ENCODE peak calls at places on chromosomes 16 and 17, in nine cellular contexts. R is left ventricle myocardium superior; A is K562; G is cardiac muscle cell; X is sciatic nerve; F is NCI-H2107; N is kidney epithelial cell; E is lower leg skin; B is activated T-cell treated with anti-CD3 and anti-CD28 coated beads, Interleukin-2, amount 50 U/mL, for 72 hours. I is an unnamed sample.

GRCh38 chr17:82160081-82160480 is 52.6 kb downstream of the CCDC57 start:
- DNase-seq in R (no peak), A (no peak), G (no peak), X (no peak), F (no peak), N (peak; percentile 23), E (no peak), B (no peak), I (no peak)

GRCh38 chr17:73335591-73336503 is 24.0 kb upstream of the CDC42EP4 start:
- DNase-seq in R (no peak), A (no peak), G (no peak), X (peak; percentile 53), F (no peak), N (no peak), E (no peak), B (no peak), I (no peak)

GRCh38 chr17:16944334-16945140 is 27.4 kb downstream of the TNFRSF13B start:
- DNase-seq in R (no peak), A (no peak), G (no peak), X (no peak), F (no peak), N (no peak), E (no peak), B (no peak), I (no peak)

GRCh38 chr17:45371414-45372324 is 54.8 kb upstream of the MAP3K14 start:
- DNase-seq in R (peak; percentile 91), A (no peak), G (peak; percentile 99), X (peak; percentile 87), F (peak; percentile 15), N (peak; percentile 83), E (peak; percentile 75), B (peak; percentile 79), I (peak; percentile 96)

GRCh38 chr17:44348234-44348987 is 3.3 kb downstream of the GRN start:
- DNase-seq in R (no peak), A (no peak), G (no peak), X (no peak), F (no peak), N (no peak), E (peak; percentile 51), B (no peak), I (peak; percentile 73)

GRCh38 chr16:21092951-21093350 is 57.7 kb downstream of the DNAH3 start:
- DNase-seq in R (no peak), A (no peak), G (no peak), X (no peak), F (no peak), N (no peak), E (no peak), B (no peak), I (no peak)

GRCh38 chr16:85136705-85137322 is 24.5 kb upstream of the CIBAR2 start:
- DNase-seq in R (peak; percentile 59), A (no peak), G (peak; percentile 74), X (no peak), F (no peak), N (no peak), E (no peak), B (no peak), I (peak; percentile 36)

GRCh38 chr17:81379523-81379942 is 15.7 kb upstream of the BAHCC1 start:
- DNase-seq in R (no peak), A (peak; percentile 59), G (no peak), X (no peak), F (no peak), N (no peak), E (no peak), B (no peak), I (no peak)

GRCh38 chr16:31073073-31073822 is 792 bp downstream of the ZNF668 start:
- DNase-seq in R (peak; percentile 94), A (peak; percentile 86), G (peak; percentile 94), X (peak; percentile 95), F (peak; percentile 83), N (no peak), E (peak; percentile 89), B (peak; percentile 93), I (peak; percentile 87)

GRCh38 chr16:31071861-31072260 is 2.2 kb downstream of the ZNF668 start:
- DNase-seq in R (no peak), A (no peak), G (peak; percentile 57), X (no peak), F (no peak), N (no peak), E (no peak), B (no peak), I (peak; percentile 77)

GRCh38 chr16:471353-472198 is 46.1 kb downstream of the RAB11FIP3 start:
- DNase-seq in R (peak; percentile 40), A (no peak), G (no peak), X (no peak), F (no peak), N (peak; percentile 32), E (no peak), B (no peak), I (peak; percentile 97)

GRCh38 chr16:11291021-11291716 is 10.0 kb upstream of the PRM1 start:
- DNase-seq in R (no peak), A (no peak), G (peak; percentile 39), X (no peak), F (no peak), N (no peak), E (no peak), B (no peak), I (no peak)

GRCh38 chr17:80980397-80981061 is 11.1 kb upstream of the CHMP6 start:
- DNase-seq in R (no peak), A (no peak), G (no peak), X (no peak), F (no peak), N (no peak), E (no peak), B (peak; percentile 30), I (no peak)

GRCh38 chr17:17106716-17107115 is 64.5 kb downstream of the MPRIP start:
- DNase-seq in R (no peak), A (no peak), G (peak; percentile 35), X (no peak), F (no peak), N (no peak), E (no peak), B (no peak), I (no peak)

GRCh38 chr17:79557276-79557675 is 53.6 kb downstream of the RBFOX3 start:
- DNase-seq in R (no peak), A (no peak), G (no peak), X (no peak), F (no peak), N (no peak), E (no peak), B (no peak), I (no peak)

I was measured in AG08395.